ENCODE peak calls at places on chromosomes 2 and 18, in five cellular contexts. K is fibroblast of lung; Z is A549; Y is MG63; U is CD8-positive, alpha-beta T cell. P is an unnamed sample.

GRCh38 chr2:84302513-84303412 is 156.3 kb downstream of the SUCLG1 start:
- DNase-seq in K (peak; percentile 23), Z (peak; percentile 69), Y (no peak), U (peak; percentile 14), P (peak; percentile 69)

GRCh38 chr18:49691177-49691608 is 122.1 kb downstream of the ACAA2 start:
- DNase-seq in K (peak; percentile 99), Z (peak; percentile 12), Y (peak; percentile 77), U (no peak), P (no peak)

GRCh38 chr2:38115216-38116012 is 39.5 kb upstream of the CYP1B1 start:
- DNase-seq in K (peak; percentile 49), Z (peak; percentile 82), Y (peak; percentile 65), U (peak; percentile 60), P (peak; percentile 32)

GRCh38 chr2:181953773-181954537 is 31.7 kb upstream of the PPP1R1C start:
- DNase-seq in K (peak; percentile 66), Z (peak; percentile 75), Y (peak; percentile 47), U (peak; percentile 64), P (peak; percentile 91)

GRCh38 chr18:79516441-79516931 is 120.8 kb downstream of the NFATC1 start:
- DNase-seq in K (no peak), Z (no peak), Y (no peak), U (peak; percentile 43), P (peak; percentile 74)

GRCh38 chr2:23828986-23829385 is 97.9 kb downstream of the ATAD2B start:
- DNase-seq in K (peak; percentile 10), Z (no peak), Y (no peak), U (no peak), P (no peak)

GRCh38 chr2:214126135-214126534 is 284.7 kb upstream of the VWC2L start:
- DNase-seq in K (peak; percentile 41), Z (no peak), Y (peak; percentile 32), U (no peak), P (no peak)

GRCh38 chr18:76670564-76671288 is 151.6 kb upstream of the ZNF236 start:
- DNase-seq in K (no peak), Z (no peak), Y (no peak), U (no peak), P (no peak)

GRCh38 chr2:69171070-69171811 is 158.3 kb downstream of the ANTXR1 start:
- DNase-seq in K (no peak), Z (no peak), Y (no peak), U (no peak), P (no peak)

GRCh38 chr2:211722928-211723327 is 815.7 kb downstream of the ERBB4 start:
- DNase-seq in K (no peak), Z (no peak), Y (no peak), U (no peak), P (no peak)

GRCh38 chr18:47978603-47979002 is 48.1 kb upstream of the SMAD2 start:
- DNase-seq in K (no peak), Z (no peak), Y (no peak), U (no peak), P (no peak)

GRCh38 chr2:57080035-57080434 is 896.2 kb downstream of the CCDC85A start:
- DNase-seq in K (peak; percentile 19), Z (peak; percentile 17), Y (no peak), U (no peak), P (no peak)

GRCh38 chr2:10712186-10712809 is 9.1 kb upstream of the ATP6V1C2 start:
- DNase-seq in K (no peak), Z (no peak), Y (no peak), U (no peak), P (peak; percentile 14)

GRCh38 chr18:10230072-10230471 is 224.4 kb upstream of the APCDD1 start:
- DNase-seq in K (peak; percentile 95), Z (peak; percentile 40), Y (peak; percentile 93), U (no peak), P (no peak)

GRCh38 chr2:159939946-159940345 is 122.5 kb downstream of the PLA2R1 start:
- DNase-seq in K (peak; percentile 36), Z (peak; percentile 19), Y (no peak), U (no peak), P (no peak)

GRCh38 chr2:1727796-1728474 is 16.4 kb downstream of the PXDN start:
- DNase-seq in K (no peak), Z (no peak), Y (no peak), U (no peak), P (no peak)

GRCh38 chr2:46095821-46096220 is 201.4 kb upstream of the EPAS1 start:
- DNase-seq in K (no peak), Z (no peak), Y (no peak), U (no peak), P (no peak)

GRCh38 chr18:11808001-11808855 is 43.0 kb upstream of the CHMP1B start:
- DNase-seq in K (peak; percentile 64), Z (peak; percentile 85), Y (peak; percentile 13), U (no peak), P (no peak)

GRCh38 chr2:163859951-163860350 is 124.1 kb upstream of the FIGN start:
- DNase-seq in K (no peak), Z (peak; percentile 13), Y (no peak), U (no peak), P (no peak)

GRCh38 chr2:109331864-109332848 is 203.2 kb downstream of the SH3RF3 start:
- DNase-seq in K (peak; percentile 95), Z (peak; percentile 36), Y (peak; percentile 94), U (no peak), P (peak; percentile 89)
- H3K4me3 ChIP-seq in K (no peak overlapping the region), Z (no peak overlapping the region), Y (peak overlapping the region; percentile 20), U (peak overlapping the region; percentile 29), P (peak overlapping the region; percentile 45)

DNA sequence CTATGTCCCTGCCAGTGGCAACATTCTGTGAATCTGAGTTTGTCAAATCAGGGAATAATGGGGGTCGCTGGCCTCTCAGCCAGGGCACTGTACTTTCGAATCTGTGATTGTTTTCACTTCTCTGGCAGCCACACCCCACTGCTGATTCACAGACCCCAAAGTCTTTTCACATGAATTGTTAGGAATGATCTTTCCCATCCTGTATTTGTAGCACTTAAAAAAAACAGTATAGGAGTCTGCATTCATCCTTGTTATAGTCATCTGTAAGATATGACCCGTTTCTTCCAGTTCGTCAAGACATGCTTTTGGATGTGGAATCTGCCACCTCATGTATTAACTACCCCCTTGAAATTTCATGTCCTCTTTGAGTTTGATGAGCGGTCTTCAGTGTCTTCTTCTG is 928 bp downstream of the NAGK start:
- DNase-seq in K (peak; percentile 64), Z (no peak), Y (no peak), U (no peak), P (no peak)
- H3K4me3 ChIP-seq in K (peak overlapping the region; percentile 99), Z (peak overlapping the region; percentile 81), Y (peak overlapping the region; percentile 96), U (peak overlapping the region; percentile 77), P (peak overlapping the region; percentile 82)

DNA sequence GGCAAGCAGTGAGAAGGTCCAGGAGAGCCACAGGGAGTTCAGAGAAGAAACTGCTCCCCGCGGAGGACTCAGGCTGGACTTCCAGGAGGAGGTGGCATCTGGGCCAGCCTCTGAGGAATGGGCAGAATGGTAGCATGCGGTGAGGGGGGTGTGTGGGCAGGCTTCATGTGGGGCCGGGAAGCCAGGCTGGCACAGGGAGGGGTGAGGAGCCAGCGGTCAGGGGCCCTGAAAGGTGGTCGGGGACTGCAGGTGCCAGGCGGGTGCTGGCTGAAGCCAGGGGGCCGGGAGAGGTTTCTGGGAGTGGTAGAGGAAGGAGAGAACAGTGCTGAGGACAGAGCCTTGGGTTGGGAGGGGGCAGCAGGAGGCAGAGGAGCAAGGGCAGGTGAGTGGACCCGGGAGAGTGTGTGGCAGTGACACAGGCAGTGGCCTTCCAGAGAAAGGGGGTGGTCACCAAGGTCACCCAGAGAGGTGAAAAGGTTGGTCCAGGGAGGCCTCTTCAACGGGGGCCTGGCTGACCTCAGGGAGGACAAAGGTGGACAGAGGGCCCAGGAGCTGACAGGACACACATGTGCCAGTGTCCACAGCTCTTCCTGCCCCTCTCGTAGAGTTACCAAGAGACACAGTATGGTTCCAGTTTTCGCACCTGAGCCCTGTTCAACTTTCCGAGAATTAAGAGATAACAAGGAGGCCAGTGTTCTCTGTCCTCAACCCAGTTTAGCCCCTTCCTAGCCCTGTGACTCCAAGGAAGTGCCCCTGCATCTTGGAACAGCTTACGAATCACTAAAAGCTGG is 101.2 kb upstream of the ASB18 start:
- DNase-seq in K (no peak), Z (no peak), Y (no peak), U (no peak), P (no peak)
- H3K4me3 ChIP-seq in K (no peak overlapping the region), Z (no peak overlapping the region), Y (no peak overlapping the region), U (peak overlapping the region; percentile 36), P (no peak overlapping the region)

GRCh38 chr18:57630759-57631660 is 9.4 kb upstream of the NARS1 start:
- DNase-seq in K (peak; percentile 31), Z (no peak), Y (no peak), U (no peak), P (no peak)

GRCh38 chr18:57630002-57630758 is 8.5 kb upstream of the NARS1 start:
- DNase-seq in K (peak; percentile 94), Z (peak; percentile 95), Y (peak; percentile 94), U (peak; percentile 93), P (peak; percentile 91)

GRCh38 chr18:57629399-57629798 is 7.8 kb upstream of the NARS1 start:
- DNase-seq in K (no peak), Z (no peak), Y (no peak), U (no peak), P (no peak)

GRCh38 chr18:57627488-57627887 is 5.9 kb upstream of the NARS1 start:
- DNase-seq in K (peak; percentile 69), Z (no peak), Y (no peak), U (no peak), P (no peak)

GRCh38 chr18:57631697-57632096 is 10.1 kb upstream of the NARS1 start:
- DNase-seq in K (no peak), Z (no peak), Y (no peak), U (no peak), P (no peak)
- H3K4me3 ChIP-seq in K (no peak overlapping the region), Z (no peak overlapping the region), Y (no peak overlapping the region), U (no peak overlapping the region), P (no peak overlapping the region)

DNA sequence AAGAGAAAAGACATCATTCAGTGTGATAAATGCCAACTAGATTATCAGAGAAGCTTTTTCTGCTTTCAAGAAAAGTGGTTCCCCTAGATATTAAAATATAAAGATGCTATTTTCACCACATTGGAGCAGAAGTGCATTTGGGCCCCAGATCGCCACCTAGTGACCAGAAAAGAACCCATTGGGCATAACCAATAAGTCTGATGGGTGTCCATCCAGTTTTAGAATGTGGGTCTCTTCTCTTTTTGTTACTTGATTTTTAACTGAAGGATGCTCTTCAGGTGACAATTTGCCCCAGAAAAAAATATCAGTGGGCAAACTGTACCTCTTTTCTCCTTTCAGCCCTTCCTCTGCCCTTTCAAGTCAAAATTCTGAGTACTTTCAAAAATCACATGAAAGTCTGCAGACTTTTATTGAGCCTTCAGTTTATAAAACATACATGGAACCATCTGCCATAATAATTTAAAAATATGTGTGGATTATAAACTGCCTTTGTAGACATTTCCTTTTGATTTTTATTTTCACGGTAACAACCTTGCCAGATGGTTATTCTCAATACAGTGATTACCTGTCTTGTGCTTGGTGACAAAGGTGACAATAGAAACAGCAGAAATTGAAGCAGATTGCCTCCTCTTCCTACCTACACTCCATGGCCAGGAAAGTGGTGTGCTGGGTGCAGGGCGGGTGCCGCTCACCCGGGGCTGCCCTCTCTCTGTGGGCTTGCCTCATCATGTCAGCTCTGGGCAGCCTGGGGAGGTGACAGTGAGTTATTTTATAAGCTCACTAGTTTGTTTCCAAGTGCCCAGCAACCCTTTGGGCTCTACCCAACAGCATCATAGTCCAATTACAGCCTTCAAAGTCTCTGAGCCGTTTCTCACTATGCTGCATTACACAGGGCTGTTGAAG is 124.5 kb downstream of the DCDC2C start:
- DNase-seq in K (no peak), Z (peak; percentile 35), Y (no peak), U (no peak), P (no peak)
- H3K4me3 ChIP-seq in K (no peak overlapping the region), Z (no peak overlapping the region), Y (no peak overlapping the region), U (no peak overlapping the region), P (no peak overlapping the region)